ENCODE peak calls at places on chromosomes 7 and 10, in seven cellular contexts. One of them, this sample, is unnamed.

GRCh38 chr7:40826419-40827216 is 691.8 kb downstream of the SUGCT start:
- DNase-seq in pancreas: no peak
- DNase-seq in choroid plexus epithelial cell: peak
- DNase-seq in stomach: no peak
- DNase-seq in mucosa of descending colon: no peak
- DNase-seq in prostate gland: no peak
- DNase-seq in cardiac muscle cell: no peak
- DNase-seq in this sample: no peak

GRCh38 chr10:101569838-101570763 is 18.0 kb downstream of the POLL start:
- DNase-seq in pancreas: peak
- DNase-seq in choroid plexus epithelial cell: peak
- DNase-seq in stomach: peak
- DNase-seq in prostate gland: peak
- DNase-seq in cardiac muscle cell: peak
- DNase-seq in mucosa of descending colon: peak
- DNase-seq in this sample: peak

GRCh38 chr10:79149662-79150443 is 81.1 kb downstream of the ZMIZ1 start:
- DNase-seq in stomach: peak
- DNase-seq in pancreas: peak
- DNase-seq in cardiac muscle cell: peak
- DNase-seq in prostate gland: no peak
- DNase-seq in choroid plexus epithelial cell: peak
- DNase-seq in mucosa of descending colon: peak
- DNase-seq in this sample: peak

GRCh38 chr7:32115831-32116230 is 45.6 kb upstream of the PDE1C start:
- DNase-seq in cardiac muscle cell: no peak
- DNase-seq in choroid plexus epithelial cell: no peak
- DNase-seq in mucosa of descending colon: no peak
- DNase-seq in stomach: no peak
- DNase-seq in prostate gland: no peak
- DNase-seq in pancreas: no peak
- DNase-seq in this sample: no peak

GRCh38 chr7:108094933-108095710 is 35.0 kb downstream of the LAMB4 start:
- DNase-seq in cardiac muscle cell: peak
- DNase-seq in prostate gland: peak
- DNase-seq in mucosa of descending colon: no peak
- DNase-seq in stomach: peak
- DNase-seq in pancreas: peak
- DNase-seq in choroid plexus epithelial cell: peak
- DNase-seq in this sample: no peak

GRCh38 chr7:28038175-28038855 is 142.3 kb downstream of the JAZF1 start:
- DNase-seq in pancreas: no peak
- DNase-seq in mucosa of descending colon: no peak
- DNase-seq in prostate gland: no peak
- DNase-seq in choroid plexus epithelial cell: no peak
- DNase-seq in stomach: no peak
- DNase-seq in cardiac muscle cell: no peak
- DNase-seq in this sample: no peak

GRCh38 chr7:30923009-30923773 is 11.5 kb downstream of the AQP1 start:
- DNase-seq in pancreas: peak
- DNase-seq in mucosa of descending colon: peak
- DNase-seq in stomach: peak
- DNase-seq in cardiac muscle cell: no peak
- DNase-seq in choroid plexus epithelial cell: no peak
- DNase-seq in prostate gland: no peak
- DNase-seq in this sample: no peak

GRCh38 chr10:130251766-130252165 is 115.6 kb downstream of the GLRX3 start:
- DNase-seq in cardiac muscle cell: no peak
- DNase-seq in choroid plexus epithelial cell: no peak
- DNase-seq in prostate gland: no peak
- DNase-seq in mucosa of descending colon: no peak
- DNase-seq in pancreas: no peak
- DNase-seq in stomach: no peak
- DNase-seq in this sample: no peak

GRCh38 chr10:97018251-97019212 is 167.2 kb downstream of the SLIT1 start:
- DNase-seq in cardiac muscle cell: no peak
- DNase-seq in mucosa of descending colon: no peak
- DNase-seq in stomach: no peak
- DNase-seq in choroid plexus epithelial cell: no peak
- DNase-seq in prostate gland: no peak
- DNase-seq in pancreas: no peak
- DNase-seq in this sample: no peak

GRCh38 chr7:81150951-81151361 is 232.1 kb upstream of the SEMA3C start:
- DNase-seq in stomach: no peak
- DNase-seq in choroid plexus epithelial cell: peak
- DNase-seq in prostate gland: no peak
- DNase-seq in pancreas: no peak
- DNase-seq in cardiac muscle cell: no peak
- DNase-seq in mucosa of descending colon: no peak
- DNase-seq in this sample: no peak

GRCh38 chr10:71748671-71749191 is 24.6 kb downstream of the VSIR start:
- DNase-seq in prostate gland: no peak
- DNase-seq in cardiac muscle cell: peak
- DNase-seq in choroid plexus epithelial cell: no peak
- DNase-seq in stomach: peak
- DNase-seq in mucosa of descending colon: peak
- DNase-seq in pancreas: no peak
- DNase-seq in this sample: peak

GRCh38 chr10:93816123-93816747 is 58.5 kb downstream of the LGI1 start:
- DNase-seq in pancreas: peak
- DNase-seq in prostate gland: peak
- DNase-seq in cardiac muscle cell: peak
- DNase-seq in mucosa of descending colon: peak
- DNase-seq in stomach: peak
- DNase-seq in choroid plexus epithelial cell: peak
- DNase-seq in this sample: peak

GRCh38 chr7:145105561-145105960 is 269.7 kb upstream of the TPK1 start:
- DNase-seq in mucosa of descending colon: no peak
- DNase-seq in cardiac muscle cell: no peak
- DNase-seq in choroid plexus epithelial cell: no peak
- DNase-seq in pancreas: no peak
- DNase-seq in prostate gland: no peak
- DNase-seq in stomach: no peak
- DNase-seq in this sample: no peak

GRCh38 chr10:111990734-111991133 is 192.8 kb downstream of the GPAM start:
- DNase-seq in prostate gland: no peak
- DNase-seq in mucosa of descending colon: no peak
- DNase-seq in cardiac muscle cell: no peak
- DNase-seq in pancreas: no peak
- DNase-seq in choroid plexus epithelial cell: no peak
- DNase-seq in stomach: no peak
- DNase-seq in this sample: no peak

GRCh38 chr7:156158213-156158612 is 345.9 kb upstream of the SHH start:
- DNase-seq in pancreas: no peak
- DNase-seq in cardiac muscle cell: no peak
- DNase-seq in prostate gland: no peak
- DNase-seq in mucosa of descending colon: no peak
- DNase-seq in stomach: no peak
- DNase-seq in choroid plexus epithelial cell: no peak
- DNase-seq in this sample: no peak

GRCh38 chr7:497946-498655 is 21.5 kb downstream of the PDGFA start:
- DNase-seq in pancreas: peak
- DNase-seq in stomach: no peak
- DNase-seq in choroid plexus epithelial cell: no peak
- DNase-seq in prostate gland: no peak
- DNase-seq in cardiac muscle cell: no peak
- DNase-seq in mucosa of descending colon: peak
- DNase-seq in this sample: no peak

GRCh38 chr10:75072727-75073126 is 38.7 kb upstream of the SAMD8 start:
- DNase-seq in pancreas: no peak
- DNase-seq in mucosa of descending colon: no peak
- DNase-seq in stomach: no peak
- DNase-seq in prostate gland: no peak
- DNase-seq in choroid plexus epithelial cell: no peak
- DNase-seq in cardiac muscle cell: no peak
- DNase-seq in this sample: no peak

GRCh38 chr7:35630573-35630972 is 64.4 kb downstream of the HERPUD2 start:
- DNase-seq in choroid plexus epithelial cell: peak
- DNase-seq in pancreas: no peak
- DNase-seq in mucosa of descending colon: no peak
- DNase-seq in prostate gland: no peak
- DNase-seq in stomach: no peak
- DNase-seq in cardiac muscle cell: peak
- DNase-seq in this sample: no peak

GRCh38 chr7:155183655-155184054 is 113.5 kb downstream of the HTR5A start:
- DNase-seq in cardiac muscle cell: no peak
- DNase-seq in stomach: no peak
- DNase-seq in pancreas: no peak
- DNase-seq in mucosa of descending colon: no peak
- DNase-seq in prostate gland: no peak
- DNase-seq in choroid plexus epithelial cell: no peak
- DNase-seq in this sample: no peak

GRCh38 chr10:78424721-78425120 is 391.1 kb downstream of the RPS24 start:
- DNase-seq in choroid plexus epithelial cell: peak
- DNase-seq in stomach: no peak
- DNase-seq in prostate gland: no peak
- DNase-seq in mucosa of descending colon: no peak
- DNase-seq in cardiac muscle cell: peak
- DNase-seq in pancreas: no peak
- DNase-seq in this sample: peak

GRCh38 chr7:101924171-101924570 is 106.7 kb downstream of the CUX1 start:
- DNase-seq in prostate gland: no peak
- DNase-seq in pancreas: no peak
- DNase-seq in choroid plexus epithelial cell: no peak
- DNase-seq in mucosa of descending colon: no peak
- DNase-seq in cardiac muscle cell: peak
- DNase-seq in stomach: no peak
- DNase-seq in this sample: no peak

GRCh38 chr10:125084191-125085186 is 75.9 kb downstream of the CTBP2 start:
- DNase-seq in cardiac muscle cell: peak
- DNase-seq in choroid plexus epithelial cell: peak
- DNase-seq in pancreas: peak
- DNase-seq in prostate gland: no peak
- DNase-seq in mucosa of descending colon: no peak
- DNase-seq in stomach: peak
- DNase-seq in this sample: no peak

GRCh38 chr7:107924841-107925490 is 34.0 kb downstream of the DLD start:
- DNase-seq in cardiac muscle cell: no peak
- DNase-seq in prostate gland: no peak
- DNase-seq in choroid plexus epithelial cell: no peak
- DNase-seq in stomach: no peak
- DNase-seq in mucosa of descending colon: no peak
- DNase-seq in pancreas: no peak
- DNase-seq in this sample: peak

GRCh38 chr10:97718178-97718577 is 4.6 kb downstream of the MARVELD1 start:
- DNase-seq in mucosa of descending colon: no peak
- DNase-seq in stomach: no peak
- DNase-seq in choroid plexus epithelial cell: no peak
- DNase-seq in pancreas: no peak
- DNase-seq in prostate gland: no peak
- DNase-seq in cardiac muscle cell: no peak
- DNase-seq in this sample: no peak

GRCh38 chr7:4791738-4792536 is 16.5 kb downstream of the AP5Z1 start:
- DNase-seq in cardiac muscle cell: peak
- DNase-seq in mucosa of descending colon: peak
- DNase-seq in prostate gland: peak
- DNase-seq in pancreas: peak
- DNase-seq in choroid plexus epithelial cell: peak
- DNase-seq in stomach: peak
- DNase-seq in this sample: peak

GRCh38 chr10:59537451-59537850 is 172.2 kb downstream of the SLC16A9 start:
- DNase-seq in prostate gland: no peak
- DNase-seq in stomach: no peak
- DNase-seq in pancreas: no peak
- DNase-seq in cardiac muscle cell: peak
- DNase-seq in mucosa of descending colon: no peak
- DNase-seq in choroid plexus epithelial cell: no peak
- DNase-seq in this sample: no peak

DNA sequence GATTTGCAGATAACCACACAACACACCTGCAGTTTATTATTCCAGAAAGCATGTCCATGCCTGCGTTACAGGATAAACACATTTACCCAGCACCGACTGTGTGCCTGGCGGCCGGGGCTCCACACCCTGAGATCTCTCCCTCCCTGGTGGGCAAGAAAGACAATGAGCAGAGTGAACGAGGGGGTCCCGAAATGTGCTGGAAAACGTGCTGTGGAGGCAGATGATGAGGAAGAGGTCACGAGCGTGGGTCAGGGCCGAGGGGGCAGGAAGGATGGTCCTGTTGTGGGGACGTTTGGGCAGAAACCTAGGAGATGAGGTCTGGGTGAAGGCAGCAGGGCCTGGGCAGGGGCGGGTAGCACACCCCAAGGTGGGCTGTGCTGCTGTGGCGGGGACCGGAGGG is 86.9 kb downstream of the DYNC2I1 start:
- DNase-seq in stomach: no peak
- DNase-seq in mucosa of descending colon: no peak
- DNase-seq in cardiac muscle cell: no peak
- DNase-seq in prostate gland: no peak
- DNase-seq in choroid plexus epithelial cell: no peak
- DNase-seq in pancreas: no peak
- DNase-seq in this sample: no peak
- H3K4me3 ChIP-seq in stomach: no peak
- H3K4me3 ChIP-seq in mucosa of descending colon: no peak
- H3K4me3 ChIP-seq in cardiac muscle cell: no peak
- H3K4me3 ChIP-seq in prostate gland: no peak
- H3K4me3 ChIP-seq in choroid plexus epithelial cell: no peak
- H3K4me3 ChIP-seq in pancreas: no peak
- H3K4me3 ChIP-seq in this sample: no peak

GRCh38 chr10:10362780-10363179 is 654.9 kb upstream of the CELF2 start:
- DNase-seq in pancreas: no peak
- DNase-seq in choroid plexus epithelial cell: no peak
- DNase-seq in mucosa of descending colon: no peak
- DNase-seq in stomach: no peak
- DNase-seq in prostate gland: no peak
- DNase-seq in cardiac muscle cell: no peak
- DNase-seq in this sample: no peak
- TF ChIP-seq CTCF in pancreas: no peak
- TF ChIP-seq CTCF in choroid plexus epithelial cell: no peak
- TF ChIP-seq CTCF in mucosa of descending colon: no peak
- TF ChIP-seq CTCF in stomach: no peak
- TF ChIP-seq CTCF in prostate gland: no peak
- TF ChIP-seq CTCF in cardiac muscle cell: no peak
- TF ChIP-seq CTCF in this sample: no peak

GRCh38 chr7:112204072-112204775 is 2.0 kb downstream of the DOCK4 start:
- DNase-seq in pancreas: no peak
- DNase-seq in stomach: no peak
- DNase-seq in choroid plexus epithelial cell: peak
- DNase-seq in prostate gland: peak
- DNase-seq in cardiac muscle cell: peak
- DNase-seq in mucosa of descending colon: no peak
- DNase-seq in this sample: no peak
- H3K4me3 ChIP-seq in pancreas: peak
- H3K4me3 ChIP-seq in stomach: peak
- H3K4me3 ChIP-seq in choroid plexus epithelial cell: peak
- H3K4me3 ChIP-seq in prostate gland: peak
- H3K4me3 ChIP-seq in cardiac muscle cell: peak
- H3K4me3 ChIP-seq in mucosa of descending colon: no peak
- H3K4me3 ChIP-seq in this sample: peak

DNA sequence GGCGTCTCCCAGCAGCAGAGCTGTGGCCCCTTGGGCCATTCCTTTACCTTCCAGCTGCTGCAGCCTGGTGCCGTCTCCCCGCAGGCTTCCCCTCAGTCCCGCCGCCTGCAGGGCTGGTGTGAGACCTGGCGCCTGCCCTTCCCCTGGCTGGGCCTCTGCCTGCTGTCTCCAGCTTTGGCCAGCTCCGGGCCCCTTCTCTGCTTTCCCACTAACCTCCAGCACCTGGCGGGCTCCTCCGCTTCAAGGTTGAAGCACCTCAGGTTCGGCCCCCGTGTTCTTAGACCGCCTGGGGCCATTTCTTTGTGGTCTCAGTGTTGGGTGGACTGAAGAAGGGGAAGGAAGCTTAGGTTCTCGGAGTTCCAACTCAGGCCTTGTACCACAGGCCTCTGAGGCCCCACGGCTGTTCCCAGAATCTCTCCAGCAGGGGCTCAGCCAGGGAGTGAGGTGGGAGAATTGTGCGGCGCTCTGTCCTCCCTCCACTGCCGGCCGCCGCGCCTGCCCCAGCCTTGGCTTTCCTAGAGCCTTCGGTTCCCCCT is 30.4 kb downstream of the GBX1 start:
- DNase-seq in mucosa of descending colon: no peak
- DNase-seq in cardiac muscle cell: no peak
- DNase-seq in prostate gland: no peak
- DNase-seq in stomach: no peak
- DNase-seq in pancreas: peak
- DNase-seq in choroid plexus epithelial cell: no peak
- DNase-seq in this sample: no peak
- TF ChIP-seq CTCF in mucosa of descending colon: no peak
- TF ChIP-seq CTCF in cardiac muscle cell: no peak
- TF ChIP-seq CTCF in prostate gland: no peak
- TF ChIP-seq CTCF in stomach: no peak
- TF ChIP-seq CTCF in pancreas: no peak
- TF ChIP-seq CTCF in choroid plexus epithelial cell: no peak
- TF ChIP-seq CTCF in this sample: no peak

This sample was measured in GM12865.